ENCODE peak calls at places on chromosome 5, in ten cellular contexts. L, F, H, A, S, P, C, Q, E and W are unnamed samples.
A peak's percentile ranks its signal among the peaks of the same experiment; 100 is the strongest.

GRCh38 chr5:32115985-32116384 is 58.1 kb downstream of the GOLPH3 start:
- DNase-seq in Q (no peak), P (no peak), A (no peak), L (no peak), C (no peak), F (no peak), H (no peak), E (peak; percentile 22), S (no peak), W (no peak)

GRCh38 chr5:37991267-37991902 is 151.5 kb upstream of the GDNF start:
- DNase-seq in P (no peak), L (no peak), S (no peak), Q (no peak), E (no peak), C (no peak), A (no peak), H (no peak), F (no peak), W (no peak)

GRCh38 chr5:179192891-179193470 is 132.8 kb downstream of the ZNF354C start:
- DNase-seq in C (no peak), H (peak; percentile 51), A (no peak), F (no peak), L (peak; percentile 53), E (no peak), P (no peak), S (no peak), Q (no peak), W (no peak)

GRCh38 chr5:78816143-78816765 is 167.7 kb upstream of the LHFPL2 start:
- DNase-seq in Q (no peak), P (no peak), F (no peak), H (no peak), A (peak; percentile 28), E (no peak), C (no peak), S (no peak), L (no peak), W (no peak)

GRCh38 chr5:137619191-137619870 is 116.6 kb downstream of the KLHL3 start:
- DNase-seq in F (peak; percentile 76), C (no peak), H (no peak), S (no peak), E (no peak), A (peak; percentile 81), Q (no peak), L (peak; percentile 74), P (peak; percentile 28), W (no peak)

GRCh38 chr5:37400501-37400900 is 21.4 kb downstream of the WDR70 start:
- DNase-seq in P (no peak), L (no peak), Q (no peak), S (no peak), C (no peak), H (no peak), E (no peak), F (no peak), A (peak; percentile 62), W (no peak)

GRCh38 chr5:149212203-149212951 is 59.3 kb upstream of the AFAP1L1 start:
- DNase-seq in E (no peak), P (no peak), F (no peak), C (no peak), L (no peak), A (peak; percentile 100), Q (no peak), S (no peak), H (no peak), W (no peak)

GRCh38 chr5:179381691-179382090 is 36.4 kb upstream of the ADAMTS2 start:
- DNase-seq in E (no peak), C (no peak), F (no peak), S (no peak), A (no peak), H (no peak), L (no peak), Q (no peak), P (no peak), W (no peak)

DNA sequence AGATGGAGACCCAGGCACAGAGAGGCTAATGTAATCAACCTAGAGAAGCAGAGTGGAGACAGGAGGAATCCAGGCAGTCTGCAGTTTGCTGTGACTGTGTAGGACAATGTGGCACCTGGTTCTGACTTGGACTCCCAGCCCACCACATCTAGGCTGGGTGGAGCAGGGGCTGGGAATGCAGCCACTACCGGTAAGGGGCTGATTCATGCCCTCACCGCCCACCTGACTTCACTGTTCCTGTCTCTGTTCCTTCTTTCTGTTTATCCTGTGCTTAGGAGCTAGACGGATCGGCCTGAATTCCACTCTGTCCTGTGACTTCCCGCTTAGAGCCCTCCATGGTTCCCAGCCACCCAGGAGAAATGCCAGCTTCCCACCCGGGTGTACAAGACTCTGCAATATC is 2.6 kb downstream of the PDLIM4 start:
- DNase-seq in C (no peak), P (no peak), H (peak; percentile 43), A (peak; percentile 61), Q (no peak), E (no peak), F (no peak), L (no peak), S (no peak), W (no peak)
- TF ChIP-seq POLR2A in C (peak; percentile 10), P (no peak), H (no peak), A (peak; percentile 43), Q (no peak), E (no peak), F (no peak), L (no peak), S (no peak), W (no peak)

DNA sequence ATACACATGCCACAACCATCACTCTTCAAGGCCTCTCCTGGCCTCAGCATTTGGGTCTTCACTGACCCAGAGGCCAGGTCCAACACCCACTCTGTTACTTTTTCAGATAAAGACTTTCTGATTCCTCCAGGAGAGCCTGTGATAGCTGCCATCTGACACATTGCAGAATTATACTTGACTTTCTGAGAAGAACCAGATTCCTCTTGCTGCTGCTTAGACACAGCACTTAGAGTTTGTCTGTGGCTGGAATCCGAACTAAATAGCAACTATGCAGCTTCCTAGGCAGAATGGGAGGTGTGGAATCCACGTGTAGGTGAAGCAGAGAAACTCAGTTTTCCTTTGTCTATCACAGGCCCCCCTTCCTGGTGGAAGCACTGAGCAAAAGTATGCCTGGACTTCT is 344.7 kb upstream of the SLC30A5 start:
- DNase-seq in A (no peak), H (no peak), L (no peak), Q (no peak), P (no peak), F (no peak), E (no peak), C (no peak), S (no peak), W (no peak)
- H3K27ac ChIP-seq in A (no peak overlapping the region), H (no peak overlapping the region), L (no peak overlapping the region), Q (peak overlapping the region; percentile 38), P (no peak overlapping the region), F (no peak overlapping the region), E (no peak overlapping the region), C (no peak overlapping the region), S (no peak overlapping the region), W (no peak overlapping the region)

DNA sequence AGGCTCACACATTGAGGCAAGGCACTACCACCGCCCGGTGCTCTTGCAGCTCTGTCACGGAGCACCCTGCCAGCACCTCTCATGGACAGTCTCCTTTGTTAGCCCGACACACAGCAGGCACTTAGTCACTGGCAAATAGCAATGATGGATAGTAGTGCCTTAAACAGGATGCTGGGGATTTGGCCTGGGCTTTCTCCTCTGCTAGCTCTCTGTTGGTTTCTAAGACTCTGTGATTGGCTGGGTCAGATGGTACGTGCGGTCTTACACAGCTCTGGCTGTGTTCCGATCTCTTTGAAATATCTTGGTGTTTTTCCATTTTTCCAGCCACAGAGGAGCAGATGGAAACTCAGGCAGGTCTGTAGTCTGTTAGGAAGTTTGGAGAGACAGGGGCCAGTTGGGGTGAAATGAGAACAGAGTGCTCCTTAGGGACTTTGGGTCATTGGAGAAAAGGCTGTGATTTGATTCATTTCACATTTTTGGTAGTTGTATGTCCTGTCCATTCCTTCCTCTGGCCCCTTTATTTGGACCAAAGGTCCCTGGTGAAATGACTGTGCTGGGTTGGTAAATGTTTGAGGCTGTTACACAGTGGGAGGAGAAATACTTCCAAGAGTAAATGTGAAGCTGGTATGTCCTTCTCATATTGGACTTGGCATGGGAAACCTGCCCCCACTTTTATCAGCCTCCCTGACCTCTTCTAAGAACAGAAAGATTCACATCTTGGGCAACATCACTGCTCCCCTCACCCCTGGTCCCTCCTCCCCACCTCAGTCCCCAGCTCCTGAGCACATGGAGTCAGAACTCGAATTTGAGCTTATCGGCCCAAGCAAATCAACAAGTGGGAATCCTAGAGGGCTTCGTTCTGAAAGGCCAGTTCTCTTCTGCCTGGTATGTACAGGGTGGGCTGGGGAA is 3.4 kb downstream of the SMIM3 start:
- DNase-seq in E (no peak), S (no peak), P (peak; percentile 73), Q (no peak), F (peak; percentile 70), L (peak; percentile 96), C (peak; percentile 54), H (no peak), A (peak; percentile 96), W (peak; percentile 97)
- TF ChIP-seq POLR2A in E (no peak), S (no peak), P (peak; percentile 36), Q (no peak), F (peak; percentile 56), L (no peak), C (no peak), H (peak; percentile 32), A (peak; percentile 79), W (no peak)

GRCh38 chr5:5344051-5344571 is 78.4 kb upstream of the ICE1 start:
- DNase-seq in L (no peak), P (no peak), C (no peak), F (peak; percentile 47), A (no peak), S (no peak), E (no peak), H (no peak), Q (no peak), W (no peak)

GRCh38 chr5:5343581-5343980 is 78.9 kb upstream of the ICE1 start:
- DNase-seq in C (no peak), Q (no peak), P (no peak), S (no peak), F (no peak), H (no peak), A (no peak), L (no peak), E (no peak), W (no peak)

GRCh38 chr5:5342784-5343183 is 79.7 kb upstream of the ICE1 start:
- DNase-seq in S (no peak), F (no peak), A (peak; percentile 13), P (no peak), Q (no peak), H (no peak), C (no peak), L (no peak), E (peak; percentile 68), W (no peak)

GRCh38 chr5:5340206-5340729 is 82.2 kb upstream of the ICE1 start:
- DNase-seq in E (peak; percentile 94), C (no peak), A (peak; percentile 83), L (peak; percentile 84), F (peak; percentile 58), P (peak; percentile 49), Q (no peak), H (no peak), S (peak; percentile 80), W (no peak)

DNA sequence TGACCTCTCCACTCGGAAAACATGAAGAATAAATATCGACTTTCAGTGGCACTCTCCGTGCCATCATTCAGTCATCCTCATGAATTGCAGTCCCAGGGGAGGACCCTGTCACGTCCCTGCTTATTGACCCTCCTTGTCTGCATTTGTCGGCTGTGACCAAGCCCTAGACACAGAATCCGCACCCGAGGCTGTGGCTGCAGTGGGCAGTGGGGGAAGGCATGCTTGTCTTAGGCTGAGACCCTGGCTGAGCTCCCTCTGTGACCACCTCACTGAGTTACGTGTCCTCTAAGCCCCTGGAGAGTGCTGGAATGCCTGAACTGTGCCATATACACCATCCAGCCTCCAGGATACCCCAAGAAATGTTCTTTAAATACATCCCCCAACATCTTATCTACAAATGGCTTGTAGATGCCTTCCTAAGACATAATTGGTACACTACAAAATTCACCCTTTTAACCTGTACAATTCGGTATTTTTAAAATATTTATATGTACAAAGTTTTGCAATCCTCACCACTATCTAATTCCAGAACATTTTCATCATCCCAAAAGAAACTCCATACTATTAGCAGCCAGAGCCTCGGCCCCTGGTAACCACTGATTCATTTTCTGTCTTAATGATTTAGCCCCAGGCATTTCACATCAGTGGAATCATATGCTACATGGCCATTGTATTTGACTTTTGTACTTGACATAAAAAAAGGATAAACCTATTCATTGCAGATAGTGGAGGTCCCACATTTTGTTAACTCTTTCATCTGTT is 80.8 kb upstream of the ICE1 start:
- DNase-seq in H (no peak), E (no peak), A (no peak), L (no peak), F (no peak), S (no peak), C (no peak), Q (no peak), P (no peak), W (no peak)
- H3K27ac ChIP-seq in H (no peak overlapping the region), E (peak overlapping the region; percentile 90), A (no peak overlapping the region), L (no peak overlapping the region), F (no peak overlapping the region), S (no peak overlapping the region), C (no peak overlapping the region), Q (no peak overlapping the region), P (peak overlapping the region; percentile 1), W (peak overlapping the region; percentile 69)